ENCODE peak calls at places on chromosomes 13 and 19, in ten cellular contexts. J is breast epithelium, W is right atrium auricular region, U is H9, N is left ventricle myocardium inferior, Y is heart left ventricle, G is adrenal gland, K is tibial nerve, F is NT2/D1, A is AG04450. R is an unnamed sample. For H3K9me3, the result is how much of the 10 kb centered on the place peaks cover.

GRCh38 chr13:23547000-23547590 is 23.1 kb upstream of the TNFRSF19 start:
- DNase-seq in K (no peak), W (peak), J (no peak), F (no peak), U (peak), N (peak), Y (peak), G (peak), A (no peak), R (no peak)

GRCh38 chr19:54534156-54534555 is 31.5 kb downstream of the LAIR2 start:
- DNase-seq in J (no peak), W (no peak), K (no peak), G (no peak), Y (no peak), N (no peak), U (no peak), F (no peak), A (no peak), R (no peak)

GRCh38 chr19:38617764-38618589 is at the start of gene MAP4K1:
- DNase-seq in K (no peak), A (no peak), U (no peak), N (peak), F (no peak), J (no peak), G (peak), Y (peak), W (no peak), R (peak)

GRCh38 chr13:23069571-23069970 is 111.2 kb upstream of the SGCG start:
- DNase-seq in A (peak), J (no peak), G (no peak), N (no peak), U (no peak), K (no peak), F (no peak), W (no peak), Y (no peak), R (no peak)

GRCh38 chr13:51539887-51540286 is 44.4 kb upstream of the WDFY2 start:
- DNase-seq in N (no peak), K (no peak), U (no peak), G (no peak), W (no peak), Y (no peak), J (no peak), A (no peak), F (no peak), R (no peak)

GRCh38 chr13:50529154-50529882 is 314.2 kb downstream of the DLEU7 start:
- DNase-seq in K (peak), Y (peak), W (peak), G (peak), F (no peak), J (peak), N (peak), A (peak), U (peak), R (no peak)

GRCh38 chr13:32538234-32538620 is 368 bp downstream of the N4BP2L2 start:
- DNase-seq in U (no peak), J (peak), G (peak), K (no peak), W (no peak), Y (peak), F (no peak), A (no peak), N (peak), R (peak)

GRCh38 chr13:82344867-82345266 is 1537.4 kb downstream of the SLITRK1 start:
- DNase-seq in A (no peak), J (no peak), U (no peak), Y (no peak), G (no peak), W (no peak), F (no peak), N (no peak), K (no peak), R (no peak)

GRCh38 chr19:1097810-1098176 is 2.6 kb upstream of the POLR2E start:
- DNase-seq in W (no peak), F (no peak), G (no peak), Y (peak), U (no peak), J (no peak), K (no peak), A (no peak), N (no peak), R (no peak)

DNA sequence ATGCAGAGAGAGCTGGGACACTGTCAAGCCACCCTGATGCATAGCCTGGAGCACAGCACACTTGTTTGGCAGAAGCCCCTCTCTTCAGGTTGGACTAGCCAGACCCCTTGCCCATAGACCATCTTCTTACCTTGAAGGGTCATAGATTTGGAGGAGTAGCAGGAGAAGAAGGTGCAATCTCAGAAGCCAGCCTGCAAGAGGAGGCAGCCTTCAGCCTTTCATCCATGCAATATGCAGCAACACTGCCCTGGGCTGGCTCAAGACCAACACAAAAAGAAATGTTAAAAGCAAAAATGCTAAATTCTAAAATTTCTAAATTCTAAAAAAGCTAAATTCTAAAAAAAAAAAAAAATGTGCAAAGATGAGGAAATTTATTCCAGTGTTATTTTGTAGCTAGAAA is 4.9 kb downstream of the IQCN start:
- DNase-seq in W (no peak), G (no peak), U (no peak), F (no peak), Y (no peak), N (no peak), A (no peak), J (no peak), K (no peak), R (no peak)
- H3K9me3 ChIP-seq in W (under half), G (under half), U (under half), F (under half), Y (under half), N (under half), A (under half), J (under half), K (under half), R (under half)

GRCh38 chr19:52566588-52566987 is 3.5 kb upstream of the ZNF701 start:
- DNase-seq in Y (no peak), W (no peak), U (no peak), A (peak), F (no peak), G (no peak), K (no peak), J (no peak), N (no peak), R (no peak)
- H3K9me3 ChIP-seq in Y (under half), W (under half), U (under half), A (half or more), F (under half), G (under half), K (under half), J (under half), N (under half), R (under half)

GRCh38 chr19:58166708-58167280 is 16.1 kb upstream of the ZNF274 start:
- DNase-seq in Y (no peak), K (no peak), N (no peak), J (no peak), W (no peak), F (no peak), A (no peak), U (no peak), G (no peak), R (no peak)
- H3K9me3 ChIP-seq in Y (under half), K (half or more), N (half or more), J (half or more), W (half or more), F (half or more), A (half or more), U (half or more), G (under half), R (under half)

DNA sequence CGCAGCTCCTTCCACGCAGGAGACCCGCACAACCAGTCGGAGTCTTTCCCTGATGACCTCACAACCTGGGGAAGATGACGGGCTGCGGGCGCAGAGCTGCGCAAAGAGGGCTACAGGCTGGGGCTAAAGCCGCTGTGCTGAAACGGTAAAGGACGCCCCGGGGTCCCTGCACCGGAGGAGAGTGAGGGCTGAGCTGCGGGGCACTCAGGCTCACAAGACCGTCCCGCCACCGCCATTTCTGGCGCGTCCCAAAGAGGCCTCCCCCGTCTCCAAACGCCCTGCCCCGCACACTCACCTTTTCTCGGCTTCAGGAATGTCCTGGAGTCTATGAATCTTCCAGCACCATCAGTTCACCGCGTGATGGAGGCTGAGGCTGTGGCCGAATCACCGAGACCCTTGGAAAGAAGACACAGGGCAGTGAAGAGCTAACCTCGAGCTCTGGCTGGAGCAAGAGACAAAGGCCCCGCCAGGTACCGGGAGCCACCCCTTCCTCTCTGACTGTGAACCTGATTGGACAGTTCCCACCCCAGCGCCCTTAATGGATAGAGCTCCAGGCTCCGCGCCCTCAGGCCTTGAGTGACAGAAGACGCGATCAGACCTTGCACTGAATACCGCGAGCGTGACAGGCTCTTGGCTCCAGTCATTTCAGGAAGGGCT is 41.8 kb upstream of the ZNF429 start:
- DNase-seq in K (no peak), Y (peak), W (peak), F (peak), A (no peak), U (peak), N (peak), J (peak), G (peak), R (no peak)
- H3K9me3 ChIP-seq in K (under half), Y (under half), W (under half), F (under half), A (half or more), U (under half), N (under half), J (under half), G (under half), R (under half)

GRCh38 chr19:21709464-21709863 is 57.9 kb downstream of the ZNF100 start:
- DNase-seq in W (no peak), Y (no peak), U (no peak), A (no peak), K (no peak), G (no peak), J (no peak), F (no peak), N (no peak), R (no peak)

GRCh38 chr19:21705393-21705792 is 62.0 kb downstream of the ZNF100 start:
- DNase-seq in K (no peak), W (no peak), U (peak), Y (no peak), F (peak), A (no peak), G (no peak), N (no peak), J (no peak), R (no peak)

GRCh38 chr19:21699197-21699596 is 68.2 kb downstream of the ZNF100 start:
- DNase-seq in G (no peak), Y (no peak), U (peak), A (no peak), F (peak), W (no peak), K (no peak), J (no peak), N (no peak), R (no peak)

GRCh38 chr19:21707065-21707464 is 60.3 kb downstream of the ZNF100 start:
- DNase-seq in W (no peak), K (no peak), G (no peak), F (no peak), J (no peak), Y (no peak), N (no peak), U (no peak), A (no peak), R (no peak)

DNA sequence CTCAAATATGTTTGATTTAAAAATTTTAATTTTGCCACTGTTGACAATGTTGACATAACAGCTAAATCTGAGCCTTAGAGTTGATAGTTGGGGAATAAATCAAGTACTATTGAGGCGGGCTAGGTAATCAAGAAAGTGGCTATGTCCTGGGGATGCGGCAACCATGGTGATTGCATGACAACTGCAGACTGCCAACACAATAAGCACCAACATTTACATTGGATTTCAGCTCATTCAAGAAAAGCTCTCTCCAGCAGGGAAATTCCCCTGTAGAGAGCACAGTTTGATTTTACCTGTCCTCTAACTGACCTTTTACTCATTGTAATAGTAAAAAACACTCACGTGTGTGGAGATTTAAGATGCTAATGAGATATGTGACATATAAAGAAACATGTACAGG is 63.1 kb downstream of the ZNF100 start:
- DNase-seq in J (no peak), U (no peak), K (no peak), G (no peak), A (no peak), W (no peak), Y (no peak), N (no peak), F (peak), R (no peak)
- H3K9me3 ChIP-seq in J (under half), U (under half), K (under half), G (under half), A (under half), W (under half), Y (under half), N (under half), F (under half), R (under half)

GRCh38 chr13:30616927-30617314 is 799 bp upstream of the USPL1 start:
- DNase-seq in F (peak), N (peak), Y (peak), U (no peak), A (peak), G (peak), J (peak), K (peak), W (peak), R (peak)
- H3K9me3 ChIP-seq in F (under half), N (under half), Y (under half), U (under half), A (under half), G (under half), J (under half), K (under half), W (under half), R (under half)

DNA sequence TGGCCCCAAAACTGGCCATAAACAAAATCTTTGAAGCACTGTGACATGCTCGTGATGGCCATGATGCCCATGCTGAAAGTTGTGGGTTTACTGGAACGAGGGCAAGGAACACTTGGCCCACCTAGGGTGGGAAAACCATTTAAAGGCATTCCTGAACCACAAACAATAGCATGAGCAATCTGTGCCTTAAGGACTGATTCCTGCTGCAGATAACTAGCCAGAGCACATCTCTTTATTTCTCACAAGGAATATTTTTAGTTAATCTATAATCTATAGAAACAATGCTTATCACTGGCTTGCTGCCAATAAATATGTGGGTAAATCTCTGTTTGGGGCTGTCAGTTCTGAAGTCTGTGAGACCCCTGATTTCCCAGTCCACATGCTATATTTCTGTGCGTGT is 10.3 kb upstream of the ZNF726 start:
- DNase-seq in Y (no peak), U (no peak), J (no peak), K (no peak), F (no peak), W (no peak), A (no peak), N (no peak), G (no peak), R (no peak)
- H3K9me3 ChIP-seq in Y (under half), U (half or more), J (under half), K (under half), F (under half), W (under half), A (under half), N (under half), G (under half), R (under half)

GRCh38 chr19:9531933-9532332 is 6.5 kb downstream of the ZNF426 start:
- DNase-seq in N (no peak), F (no peak), W (no peak), J (no peak), U (no peak), Y (no peak), K (no peak), A (no peak), G (no peak), R (no peak)

GRCh38 chr19:9523885-9524474 is 14.5 kb downstream of the ZNF426 start:
- DNase-seq in N (no peak), A (no peak), J (no peak), U (no peak), W (no peak), F (no peak), Y (no peak), K (no peak), G (no peak), R (no peak)

GRCh38 chr19:9528757-9529336 is 9.6 kb downstream of the ZNF426 start:
- DNase-seq in F (no peak), U (no peak), K (no peak), Y (no peak), N (no peak), G (no peak), A (no peak), W (no peak), J (no peak), R (no peak)
- H3K9me3 ChIP-seq in F (half or more), U (half or more), K (half or more), Y (under half), N (half or more), G (under half), A (half or more), W (half or more), J (half or more), R (half or more)

DNA sequence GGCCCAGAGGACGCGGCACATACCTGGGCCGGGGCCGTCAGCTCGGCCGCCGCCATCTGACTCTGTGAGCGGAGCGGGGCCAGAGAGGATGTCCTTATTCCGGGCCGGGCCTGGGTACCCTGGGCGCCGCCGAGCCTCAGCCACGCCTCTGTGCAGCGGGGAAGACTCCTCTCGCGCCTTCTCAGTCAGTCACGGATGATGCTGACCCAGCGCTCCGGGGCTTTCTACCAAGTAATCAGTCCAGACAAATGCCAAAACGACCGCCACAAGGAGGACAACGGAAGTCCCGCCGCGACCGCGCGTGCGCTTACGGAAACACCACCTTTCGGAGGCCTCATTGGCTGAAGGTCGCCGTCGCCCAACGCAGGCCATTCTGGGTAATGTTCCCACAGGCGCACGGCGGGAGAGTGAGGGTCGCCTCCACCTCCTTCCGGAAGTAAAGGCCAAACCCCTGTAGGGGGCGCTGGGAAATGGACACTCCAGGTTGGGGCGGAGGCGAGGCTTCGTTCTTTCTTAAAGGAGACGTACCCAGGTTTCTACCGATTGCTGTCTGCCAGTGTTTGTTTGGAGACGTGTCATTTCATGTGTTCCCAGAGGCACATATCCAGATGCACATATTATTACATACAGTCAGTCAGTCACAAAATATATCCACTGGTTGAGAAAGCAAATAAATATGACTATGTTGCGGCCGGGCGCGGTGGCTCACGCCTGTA is at the start of gene ZNF256:
- DNase-seq in W (peak), U (peak), J (peak), F (peak), Y (peak), K (peak), G (peak), A (peak), N (peak), R (peak)
- H3K9me3 ChIP-seq in W (under half), U (under half), J (under half), F (under half), Y (under half), K (under half), G (under half), A (half or more), N (under half), R (under half)

GRCh38 chr13:105773241-105773640 is 762.2 kb downstream of the EFNB2 start:
- DNase-seq in N (no peak), A (no peak), G (no peak), F (no peak), U (no peak), Y (no peak), W (no peak), K (no peak), J (no peak), R (no peak)

GRCh38 chr13:105773887-105774538 is 761.4 kb downstream of the EFNB2 start:
- DNase-seq in U (no peak), F (no peak), N (no peak), K (no peak), W (no peak), Y (no peak), J (no peak), A (no peak), G (no peak), R (no peak)

GRCh38 chr13:105778196-105778595 is 757.3 kb downstream of the EFNB2 start:
- DNase-seq in J (no peak), U (no peak), W (no peak), N (no peak), K (no peak), Y (no peak), F (no peak), G (no peak), A (no peak), R (no peak)

GRCh38 chr13:105774739-105775460 is 760.6 kb downstream of the EFNB2 start:
- DNase-seq in G (no peak), N (no peak), W (no peak), A (no peak), U (no peak), J (no peak), K (no peak), Y (no peak), F (no peak), R (no peak)
- H3K9me3 ChIP-seq in G (under half), N (under half), W (under half), A (under half), U (under half), J (under half), K (under half), Y (under half), F (under half), R (under half)

R was measured in T-helper 17 cell.